ENCODE peak calls at places on chromosomes 2 and 18, in ten cellular contexts. R is kidney epithelial cell; C is fibroblast of lung; P is AG04449; S is bronchial epithelial cell; U is tibial nerve; J is CD8-positive, alpha-beta T cell; Y is thyroid gland; A is upper lobe of right lung; K is neuronal stem cell. N is an unnamed sample.

GRCh38 chr2:142957143-142957542 is 79.7 kb downstream of the KYNU start:
- DNase-seq in R (no peak), C (no peak), P (no peak), S (no peak), U (no peak), J (no peak), Y (no peak), A (no peak), K (no peak), N (no peak)

GRCh38 chr2:68715353-68716041 is 19.1 kb upstream of the ARHGAP25 start:
- DNase-seq in R (no peak), C (peak), P (no peak), S (peak), U (peak), J (no peak), Y (peak), A (peak), K (peak), N (peak)

GRCh38 chr2:151361674-151362380 is 4.4 kb downstream of the TNFAIP6 start:
- DNase-seq in R (peak), C (no peak), P (no peak), S (no peak), U (no peak), J (no peak), Y (no peak), A (no peak), K (no peak), N (no peak)

GRCh38 chr2:226915846-226916360 is 80.0 kb downstream of the RHBDD1 start:
- DNase-seq in R (no peak), C (peak), P (no peak), S (peak), U (no peak), J (no peak), Y (no peak), A (no peak), K (no peak), N (no peak)

GRCh38 chr2:200319587-200320337 is 13.3 kb downstream of the SPATS2L start:
- DNase-seq in R (peak), C (peak), P (no peak), S (peak), U (no peak), J (no peak), Y (no peak), A (no peak), K (no peak), N (no peak)

GRCh38 chr2:230865766-230866703 is 1.3 kb downstream of the ITM2C start:
- DNase-seq in R (no peak), C (no peak), P (no peak), S (no peak), U (no peak), J (peak), Y (peak), A (no peak), K (no peak), N (peak)

GRCh38 chr2:6231166-6231565 is 539.0 kb downstream of the SOX11 start:
- DNase-seq in R (peak), C (no peak), P (no peak), S (no peak), U (no peak), J (no peak), Y (no peak), A (no peak), K (no peak), N (no peak)

GRCh38 chr2:173521450-173522192 is 166.9 kb downstream of the CDCA7 start:
- DNase-seq in R (peak), C (no peak), P (no peak), S (peak), U (no peak), J (no peak), Y (no peak), A (no peak), K (no peak), N (no peak)

GRCh38 chr2:5067816-5068215 is 624.4 kb upstream of the SOX11 start:
- DNase-seq in R (peak), C (no peak), P (no peak), S (no peak), U (no peak), J (no peak), Y (no peak), A (no peak), K (no peak), N (no peak)

GRCh38 chr2:205701509-205701908 is 19.2 kb downstream of the NRP2 start:
- DNase-seq in R (no peak), C (no peak), P (no peak), S (peak), U (no peak), J (no peak), Y (no peak), A (no peak), K (no peak), N (no peak)

GRCh38 chr2:187567126-187567525 is 12.9 kb upstream of the TFPI start:
- DNase-seq in R (no peak), C (peak), P (peak), S (no peak), U (no peak), J (no peak), Y (no peak), A (no peak), K (no peak), N (no peak)

GRCh38 chr18:42514522-42514921 is 559.5 kb downstream of the PIK3C3 start:
- DNase-seq in R (peak), C (no peak), P (no peak), S (peak), U (no peak), J (no peak), Y (no peak), A (no peak), K (no peak), N (no peak)

GRCh38 chr2:240954436-240955305 is 43.7 kb upstream of the SNED1 start:
- DNase-seq in R (no peak), C (no peak), P (no peak), S (no peak), U (no peak), J (no peak), Y (no peak), A (peak), K (no peak), N (no peak)

GRCh38 chr2:44789971-44790721 is 151.4 kb upstream of the SIX3 start:
- DNase-seq in R (no peak), C (no peak), P (no peak), S (no peak), U (no peak), J (no peak), Y (no peak), A (no peak), K (no peak), N (no peak)

GRCh38 chr2:2812117-2812516 is 481.0 kb upstream of the MYT1L start:
- DNase-seq in R (no peak), C (no peak), P (no peak), S (no peak), U (no peak), J (no peak), Y (no peak), A (no peak), K (no peak), N (no peak)

GRCh38 chr2:168246483-168247340 is 683 bp downstream of the STK39 start:
- DNase-seq in R (no peak), C (peak), P (no peak), S (peak), U (peak), J (peak), Y (peak), A (peak), K (peak), N (peak)

GRCh38 chr2:64036343-64036742 is 17.1 kb upstream of the VPS54 start:
- DNase-seq in R (peak), C (peak), P (no peak), S (peak), U (no peak), J (no peak), Y (no peak), A (no peak), K (no peak), N (peak)

GRCh38 chr2:195646424-195646823 is 10.6 kb upstream of the SLC39A10 start:
- DNase-seq in R (no peak), C (no peak), P (no peak), S (no peak), U (no peak), J (no peak), Y (no peak), A (no peak), K (no peak), N (no peak)

GRCh38 chr2:186309901-186310300 is 176.2 kb upstream of the ZC3H15 start:
- DNase-seq in R (no peak), C (peak), P (peak), S (no peak), U (no peak), J (no peak), Y (no peak), A (no peak), K (no peak), N (no peak)

GRCh38 chr18:2898131-2898640 is 51.4 kb downstream of the EMILIN2 start:
- DNase-seq in R (peak), C (no peak), P (no peak), S (peak), U (no peak), J (no peak), Y (no peak), A (no peak), K (no peak), N (no peak)

GRCh38 chr2:221896505-221897151 is 324.5 kb upstream of the EPHA4 start:
- DNase-seq in R (peak), C (peak), P (no peak), S (peak), U (no peak), J (no peak), Y (peak), A (no peak), K (no peak), N (no peak)

GRCh38 chr2:3780477-3781402 is 77.4 kb downstream of the DCDC2C start:
- DNase-seq in R (no peak), C (peak), P (no peak), S (peak), U (peak), J (peak), Y (peak), A (peak), K (peak), N (peak)

GRCh38 chr2:206515580-206515979 is 72.2 kb downstream of the ADAM23 start:
- DNase-seq in R (no peak), C (no peak), P (no peak), S (no peak), U (no peak), J (no peak), Y (no peak), A (no peak), K (no peak), N (no peak)

GRCh38 chr2:68463287-68463877 is 3.7 kb downstream of the FBXO48 start:
- DNase-seq in R (no peak), C (peak), P (no peak), S (peak), U (no peak), J (no peak), Y (no peak), A (no peak), K (peak), N (no peak)

GRCh38 chr2:236177967-236178909 is 10.1 kb upstream of the GBX2 start:
- DNase-seq in R (no peak), C (peak), P (no peak), S (no peak), U (peak), J (peak), Y (peak), A (peak), K (peak), N (no peak)

GRCh38 chr2:120148229-120148628 is 75.0 kb downstream of the TMEM185B start:
- DNase-seq in R (no peak), C (no peak), P (no peak), S (no peak), U (no peak), J (no peak), Y (no peak), A (no peak), K (no peak), N (no peak)

GRCh38 chr2:32617790-32618189 is 10.1 kb upstream of the TTC27 start:
- DNase-seq in R (no peak), C (no peak), P (no peak), S (no peak), U (no peak), J (no peak), Y (no peak), A (no peak), K (no peak), N (no peak)

GRCh38 chr18:58640891-58641610 is 12.2 kb upstream of the ALPK2 start:
- DNase-seq in R (no peak), C (no peak), P (no peak), S (no peak), U (no peak), J (no peak), Y (no peak), A (no peak), K (no peak), N (no peak)

GRCh38 chr2:200677721-200678532 is 92.1 kb downstream of the AOX1 start:
- DNase-seq in R (no peak), C (peak), P (no peak), S (no peak), U (peak), J (no peak), Y (peak), A (no peak), K (no peak), N (no peak)

GRCh38 chr18:55419939-55420664 is 167.9 kb downstream of the TCF4 start:
- DNase-seq in R (no peak), C (peak), P (no peak), S (peak), U (no peak), J (no peak), Y (no peak), A (no peak), K (no peak), N (no peak)

GRCh38 chr2:88442501-88442900 is 10.0 kb downstream of the FOXI3 start:
- DNase-seq in R (no peak), C (no peak), P (no peak), S (no peak), U (no peak), J (no peak), Y (no peak), A (no peak), K (no peak), N (no peak)

GRCh38 chr2:69162121-69162520 is 149.1 kb downstream of the ANTXR1 start:
- DNase-seq in R (no peak), C (no peak), P (no peak), S (no peak), U (no peak), J (no peak), Y (no peak), A (no peak), K (no peak), N (no peak)

GRCh38 chr2:158487419-158487818 is 30.7 kb downstream of the PKP4 start:
- DNase-seq in R (no peak), C (peak), P (peak), S (no peak), U (no peak), J (no peak), Y (no peak), A (no peak), K (no peak), N (no peak)

GRCh38 chr2:22037274-22037673 is 913.5 kb downstream of the TDRD15 start:
- DNase-seq in R (no peak), C (peak), P (no peak), S (no peak), U (no peak), J (no peak), Y (no peak), A (no peak), K (no peak), N (no peak)

GRCh38 chr18:26574958-26575864 is 26.9 kb upstream of the KCTD1 start:
- DNase-seq in R (no peak), C (peak), P (peak), S (peak), U (no peak), J (no peak), Y (peak), A (peak), K (peak), N (no peak)

GRCh38 chr2:215032153-215032552 is 106.3 kb downstream of the ABCA12 start:
- DNase-seq in R (no peak), C (no peak), P (no peak), S (no peak), U (no peak), J (no peak), Y (no peak), A (no peak), K (no peak), N (no peak)

GRCh38 chr18:159037-159652 is 788 bp downstream of the USP14 start:
- DNase-seq in R (no peak), C (peak), P (no peak), S (peak), U (no peak), J (no peak), Y (no peak), A (no peak), K (no peak), N (no peak)

GRCh38 chr18:158128-159036 is at the start of gene USP14:
- DNase-seq in R (peak), C (peak), P (peak), S (peak), U (peak), J (peak), Y (peak), A (peak), K (peak), N (peak)

GRCh38 chr18:156514-157230 is 1.7 kb upstream of the USP14 start:
- DNase-seq in R (no peak), C (no peak), P (no peak), S (no peak), U (no peak), J (no peak), Y (no peak), A (no peak), K (no peak), N (no peak)

GRCh38 chr18:160831-161570 is 2.6 kb downstream of the USP14 start:
- DNase-seq in R (no peak), C (no peak), P (no peak), S (no peak), U (no peak), J (no peak), Y (no peak), A (no peak), K (no peak), N (no peak)

GRCh38 chr18:159933-160332 is 1.6 kb downstream of the USP14 start:
- DNase-seq in R (no peak), C (no peak), P (no peak), S (no peak), U (no peak), J (no peak), Y (no peak), A (no peak), K (no peak), N (no peak)
- H3K4me3 ChIP-seq in R (no peak), C (peak), P (no peak), S (no peak), U (peak), J (no peak), Y (no peak), A (peak), K (peak), N (no peak)

DNA sequence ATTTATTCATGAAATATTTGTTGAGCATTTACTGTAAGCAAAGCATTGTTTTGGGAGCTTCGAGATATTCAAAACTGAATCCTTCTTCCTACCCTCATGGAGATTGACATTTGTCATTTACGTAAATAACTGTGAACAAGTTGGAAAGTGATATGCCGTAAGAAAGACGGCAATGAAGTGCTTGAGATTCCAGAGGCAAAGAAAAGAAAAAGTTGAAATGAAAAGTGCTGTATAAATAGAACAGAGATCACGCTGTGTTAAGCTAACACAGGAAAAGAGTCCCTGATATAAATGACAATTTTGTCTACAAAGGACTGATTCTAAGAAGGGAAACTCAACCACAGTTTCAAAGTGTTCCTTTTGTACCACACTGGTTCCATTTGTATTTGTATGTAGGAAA is 1.8 kb downstream of the CHRNA1 start:
- DNase-seq in R (no peak), C (no peak), P (no peak), S (no peak), U (no peak), J (no peak), Y (no peak), A (no peak), K (no peak), N (no peak)
- H3K4me3 ChIP-seq in R (no peak), C (no peak), P (no peak), S (no peak), U (no peak), J (no peak), Y (no peak), A (no peak), K (no peak), N (no peak)

GRCh38 chr2:39023649-39024048 is 97.2 kb downstream of the SOS1 start:
- DNase-seq in R (no peak), C (no peak), P (no peak), S (no peak), U (no peak), J (no peak), Y (no peak), A (no peak), K (no peak), N (no peak)

GRCh38 chr2:39020383-39020782 is 100.5 kb downstream of the SOS1 start:
- DNase-seq in R (no peak), C (no peak), P (no peak), S (no peak), U (no peak), J (no peak), Y (no peak), A (no peak), K (no peak), N (no peak)

GRCh38 chr2:39024833-39025232 is 96.0 kb downstream of the SOS1 start:
- DNase-seq in R (peak), C (no peak), P (no peak), S (peak), U (no peak), J (no peak), Y (no peak), A (no peak), K (no peak), N (no peak)

GRCh38 chr2:39018633-39019032 is 102.2 kb downstream of the SOS1 start:
- DNase-seq in R (no peak), C (no peak), P (no peak), S (no peak), U (no peak), J (no peak), Y (no peak), A (no peak), K (no peak), N (no peak)

GRCh38 chr2:39022642-39023230 is 98.1 kb downstream of the SOS1 start:
- DNase-seq in R (no peak), C (no peak), P (no peak), S (no peak), U (no peak), J (no peak), Y (no peak), A (no peak), K (no peak), N (no peak)
- H3K4me3 ChIP-seq in R (no peak), C (no peak), P (no peak), S (no peak), U (no peak), J (no peak), Y (no peak), A (no peak), K (no peak), N (no peak)

GRCh38 chr2:238059505-238059904 is 1.3 kb upstream of the SCLY start:
- DNase-seq in R (no peak), C (no peak), P (no peak), S (no peak), U (no peak), J (no peak), Y (no peak), A (no peak), K (no peak), N (no peak)
- H3K4me3 ChIP-seq in R (no peak), C (peak), P (no peak), S (no peak), U (peak), J (no peak), Y (no peak), A (peak), K (peak), N (no peak)

GRCh38 chr18:14933049-14933851 is 185.3 kb downstream of the ANKRD30B start:
- DNase-seq in R (no peak), C (no peak), P (no peak), S (no peak), U (no peak), J (no peak), Y (no peak), A (no peak), K (no peak), N (no peak)
- H3K4me3 ChIP-seq in R (no peak), C (no peak), P (no peak), S (no peak), U (no peak), J (no peak), Y (no peak), A (no peak), K (no peak), N (no peak)

DNA sequence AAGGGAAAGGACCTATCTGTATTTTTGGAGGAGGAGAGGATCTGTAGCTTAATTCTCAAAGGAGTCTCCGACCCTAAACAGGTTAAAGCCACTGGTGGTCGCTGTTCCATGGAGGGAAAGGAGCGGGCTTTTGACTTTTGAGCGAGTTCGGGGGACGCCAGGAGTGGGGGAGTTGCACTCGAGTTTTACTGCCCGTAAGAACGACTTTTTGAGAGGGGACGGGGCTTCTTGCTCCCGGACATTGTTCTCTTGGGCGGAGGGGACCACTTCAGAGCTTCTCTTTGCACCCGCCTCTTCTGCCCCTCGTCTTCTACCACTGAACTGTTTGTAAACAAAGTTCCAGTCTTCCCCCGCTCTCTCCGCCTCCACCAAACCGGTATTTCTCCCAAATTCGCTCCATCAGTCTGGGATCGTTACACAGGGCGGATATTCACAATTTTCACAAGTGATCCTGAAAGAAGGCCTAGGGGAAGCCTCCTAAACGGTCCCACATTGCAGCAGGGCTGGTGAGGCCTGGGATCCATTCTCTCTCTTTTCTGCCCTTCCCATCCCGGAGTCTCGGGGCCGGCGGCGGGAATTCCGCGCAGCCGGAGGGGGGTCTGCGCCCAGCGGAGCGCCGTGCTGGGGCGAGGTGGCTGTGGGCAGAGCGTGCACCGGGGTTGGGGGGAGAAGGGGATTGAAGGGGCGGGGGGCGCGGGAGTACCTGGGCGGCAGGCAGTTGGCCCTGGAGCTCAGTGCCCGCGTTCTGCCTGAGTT is 6.6 kb downstream of the DLX2 start:
- DNase-seq in R (no peak), C (no peak), P (no peak), S (no peak), U (no peak), J (no peak), Y (no peak), A (no peak), K (peak), N (no peak)
- H3K4me3 ChIP-seq in R (peak), C (peak), P (peak), S (peak), U (peak), J (peak), Y (no peak), A (peak), K (peak), N (peak)

GRCh38 chr2:217419075-217419671 is 559.3 kb upstream of the TNP1 start:
- DNase-seq in R (no peak), C (no peak), P (no peak), S (no peak), U (no peak), J (no peak), Y (no peak), A (no peak), K (no peak), N (no peak)
- H3K4me3 ChIP-seq in R (no peak), C (no peak), P (no peak), S (no peak), U (no peak), J (no peak), Y (no peak), A (no peak), K (no peak), N (no peak)

GRCh38 chr2:29273704-29274611 is 158.7 kb downstream of the CLIP4 start:
- DNase-seq in R (no peak), C (no peak), P (no peak), S (peak), U (no peak), J (no peak), Y (no peak), A (no peak), K (no peak), N (no peak)
- H3K4me3 ChIP-seq in R (no peak), C (no peak), P (no peak), S (no peak), U (no peak), J (no peak), Y (no peak), A (no peak), K (no peak), N (no peak)

N was measured in CD4-positive, alpha-beta memory T cell.